ENCODE peak calls at places on chromosome 1, in ten cellular contexts. One of them, this sample, is unnamed.

GRCh38 chr1:153649137-153649866 is 9.2 kb upstream of the SNAPIN start:
- DNase-seq in cardiac fibroblast: no peak
- DNase-seq in fibroblast of lung: no peak
- DNase-seq in body of pancreas: no peak
- DNase-seq in adrenal gland: no peak
- DNase-seq in AG10803: no peak
- DNase-seq in neural progenitor cell: no peak
- DNase-seq in fibroblast of mammary gland: no peak
- DNase-seq in psoas muscle: no peak
- DNase-seq in H1: no peak
- DNase-seq in this sample: no peak

GRCh38 chr1:224880593-224881307 is 48.7 kb upstream of the DNAH14 start:
- DNase-seq in cardiac fibroblast: peak; percentile 16
- DNase-seq in fibroblast of lung: no peak
- DNase-seq in body of pancreas: no peak
- DNase-seq in adrenal gland: no peak
- DNase-seq in AG10803: peak; percentile 28
- DNase-seq in neural progenitor cell: peak; percentile 80
- DNase-seq in fibroblast of mammary gland: no peak
- DNase-seq in psoas muscle: no peak
- DNase-seq in H1: peak; percentile 59
- DNase-seq in this sample: no peak

GRCh38 chr1:235018161-235018560 is 110.5 kb downstream of the TOMM20 start:
- DNase-seq in cardiac fibroblast: peak; percentile 95
- DNase-seq in fibroblast of lung: peak; percentile 94
- DNase-seq in body of pancreas: no peak
- DNase-seq in adrenal gland: no peak
- DNase-seq in AG10803: peak; percentile 99
- DNase-seq in neural progenitor cell: no peak
- DNase-seq in fibroblast of mammary gland: peak; percentile 97
- DNase-seq in psoas muscle: peak; percentile 60
- DNase-seq in H1: no peak
- DNase-seq in this sample: peak; percentile 73

GRCh38 chr1:24558902-24559791 is 3.3 kb downstream of the NCMAP start:
- DNase-seq in cardiac fibroblast: peak; percentile 45
- DNase-seq in fibroblast of lung: peak; percentile 84
- DNase-seq in body of pancreas: peak; percentile 57
- DNase-seq in adrenal gland: no peak
- DNase-seq in AG10803: peak; percentile 48
- DNase-seq in neural progenitor cell: peak; percentile 47
- DNase-seq in fibroblast of mammary gland: peak; percentile 74
- DNase-seq in psoas muscle: peak; percentile 46
- DNase-seq in H1: peak; percentile 82
- DNase-seq in this sample: peak; percentile 6

GRCh38 chr1:10459185-10459584 is 9.4 kb downstream of the CORT start:
- DNase-seq in cardiac fibroblast: peak; percentile 78
- DNase-seq in fibroblast of lung: peak; percentile 72
- DNase-seq in body of pancreas: no peak
- DNase-seq in adrenal gland: no peak
- DNase-seq in AG10803: peak; percentile 80
- DNase-seq in neural progenitor cell: no peak
- DNase-seq in fibroblast of mammary gland: peak; percentile 79
- DNase-seq in psoas muscle: no peak
- DNase-seq in H1: no peak
- DNase-seq in this sample: peak; percentile 63

GRCh38 chr1:43107664-43108063 is 64.4 kb downstream of the EBNA1BP2 start:
- DNase-seq in cardiac fibroblast: no peak
- DNase-seq in fibroblast of lung: no peak
- DNase-seq in body of pancreas: no peak
- DNase-seq in adrenal gland: no peak
- DNase-seq in AG10803: no peak
- DNase-seq in neural progenitor cell: no peak
- DNase-seq in fibroblast of mammary gland: no peak
- DNase-seq in psoas muscle: no peak
- DNase-seq in H1: no peak
- DNase-seq in this sample: no peak

GRCh38 chr1:55316494-55316893 is 101.3 kb upstream of the USP24 start:
- DNase-seq in cardiac fibroblast: no peak
- DNase-seq in fibroblast of lung: no peak
- DNase-seq in body of pancreas: no peak
- DNase-seq in adrenal gland: no peak
- DNase-seq in AG10803: no peak
- DNase-seq in neural progenitor cell: no peak
- DNase-seq in fibroblast of mammary gland: no peak
- DNase-seq in psoas muscle: no peak
- DNase-seq in H1: no peak
- DNase-seq in this sample: no peak

GRCh38 chr1:100277866-100278265 is 11.8 kb downstream of the RTCA start:
- DNase-seq in cardiac fibroblast: no peak
- DNase-seq in fibroblast of lung: no peak
- DNase-seq in body of pancreas: no peak
- DNase-seq in adrenal gland: no peak
- DNase-seq in AG10803: no peak
- DNase-seq in neural progenitor cell: no peak
- DNase-seq in fibroblast of mammary gland: peak; percentile 17
- DNase-seq in psoas muscle: no peak
- DNase-seq in H1: no peak
- DNase-seq in this sample: no peak

GRCh38 chr1:1439550-1440261 is 4.2 kb downstream of the VWA1 start:
- DNase-seq in cardiac fibroblast: no peak
- DNase-seq in fibroblast of lung: no peak
- DNase-seq in body of pancreas: no peak
- DNase-seq in adrenal gland: no peak
- DNase-seq in AG10803: no peak
- DNase-seq in neural progenitor cell: no peak
- DNase-seq in fibroblast of mammary gland: no peak
- DNase-seq in psoas muscle: no peak
- DNase-seq in H1: no peak
- DNase-seq in this sample: no peak

GRCh38 chr1:83760211-83760978 is 238.5 kb downstream of the TTLL7 start:
- DNase-seq in cardiac fibroblast: no peak
- DNase-seq in fibroblast of lung: no peak
- DNase-seq in body of pancreas: no peak
- DNase-seq in adrenal gland: no peak
- DNase-seq in AG10803: no peak
- DNase-seq in neural progenitor cell: no peak
- DNase-seq in fibroblast of mammary gland: no peak
- DNase-seq in psoas muscle: no peak
- DNase-seq in H1: no peak
- DNase-seq in this sample: no peak

GRCh38 chr1:12754738-12755137 is 8.7 kb downstream of the CFAP107 start:
- DNase-seq in cardiac fibroblast: no peak
- DNase-seq in fibroblast of lung: no peak
- DNase-seq in body of pancreas: no peak
- DNase-seq in adrenal gland: no peak
- DNase-seq in AG10803: no peak
- DNase-seq in neural progenitor cell: no peak
- DNase-seq in fibroblast of mammary gland: no peak
- DNase-seq in psoas muscle: no peak
- DNase-seq in H1: no peak
- DNase-seq in this sample: no peak

GRCh38 chr1:192609110-192610079 is 26.6 kb upstream of the RGS13 start:
- DNase-seq in cardiac fibroblast: no peak
- DNase-seq in fibroblast of lung: no peak
- DNase-seq in body of pancreas: no peak
- DNase-seq in adrenal gland: peak; percentile 34
- DNase-seq in AG10803: no peak
- DNase-seq in neural progenitor cell: no peak
- DNase-seq in fibroblast of mammary gland: no peak
- DNase-seq in psoas muscle: peak; percentile 23
- DNase-seq in H1: no peak
- DNase-seq in this sample: no peak

GRCh38 chr1:58839871-58840835 is 56.3 kb upstream of the JUN start:
- DNase-seq in cardiac fibroblast: no peak
- DNase-seq in fibroblast of lung: peak; percentile 45
- DNase-seq in body of pancreas: no peak
- DNase-seq in adrenal gland: no peak
- DNase-seq in AG10803: peak; percentile 86
- DNase-seq in neural progenitor cell: no peak
- DNase-seq in fibroblast of mammary gland: peak; percentile 57
- DNase-seq in psoas muscle: no peak
- DNase-seq in H1: no peak
- DNase-seq in this sample: peak; percentile 44

GRCh38 chr1:17878837-17879236 is 123.7 kb downstream of the ACTL8 start:
- DNase-seq in cardiac fibroblast: peak; percentile 31
- DNase-seq in fibroblast of lung: peak; percentile 83
- DNase-seq in body of pancreas: no peak
- DNase-seq in adrenal gland: peak; percentile 59
- DNase-seq in AG10803: peak; percentile 86
- DNase-seq in neural progenitor cell: no peak
- DNase-seq in fibroblast of mammary gland: peak; percentile 92
- DNase-seq in psoas muscle: peak; percentile 11
- DNase-seq in H1: no peak
- DNase-seq in this sample: no peak

GRCh38 chr1:8303141-8303540 is 14.8 kb upstream of the SLC45A1 start:
- DNase-seq in cardiac fibroblast: peak; percentile 44
- DNase-seq in fibroblast of lung: peak; percentile 29
- DNase-seq in body of pancreas: no peak
- DNase-seq in adrenal gland: no peak
- DNase-seq in AG10803: peak; percentile 22
- DNase-seq in neural progenitor cell: no peak
- DNase-seq in fibroblast of mammary gland: peak; percentile 30
- DNase-seq in psoas muscle: no peak
- DNase-seq in H1: no peak
- DNase-seq in this sample: no peak

GRCh38 chr1:150268342-150268705 is 492 bp downstream of the APH1A start:
- DNase-seq in cardiac fibroblast: peak; percentile 55
- DNase-seq in fibroblast of lung: peak; percentile 41
- DNase-seq in body of pancreas: peak; percentile 40
- DNase-seq in adrenal gland: peak; percentile 72
- DNase-seq in AG10803: peak; percentile 28
- DNase-seq in neural progenitor cell: peak; percentile 40
- DNase-seq in fibroblast of mammary gland: peak; percentile 44
- DNase-seq in psoas muscle: no peak
- DNase-seq in H1: no peak
- DNase-seq in this sample: no peak

GRCh38 chr1:19341201-19342076 is 29.3 kb downstream of the SLC66A1 start:
- DNase-seq in cardiac fibroblast: peak; percentile 77
- DNase-seq in fibroblast of lung: peak; percentile 72
- DNase-seq in body of pancreas: peak; percentile 77
- DNase-seq in adrenal gland: peak; percentile 68
- DNase-seq in AG10803: peak; percentile 74
- DNase-seq in neural progenitor cell: peak; percentile 82
- DNase-seq in fibroblast of mammary gland: peak; percentile 80
- DNase-seq in psoas muscle: peak; percentile 77
- DNase-seq in H1: peak; percentile 96
- DNase-seq in this sample: peak; percentile 38

GRCh38 chr1:223712184-223712855 is at the start of gene CAPN2:
- DNase-seq in cardiac fibroblast: peak; percentile 93
- DNase-seq in fibroblast of lung: peak; percentile 89
- DNase-seq in body of pancreas: peak; percentile 85
- DNase-seq in adrenal gland: peak; percentile 87
- DNase-seq in AG10803: peak; percentile 88
- DNase-seq in neural progenitor cell: peak; percentile 92
- DNase-seq in fibroblast of mammary gland: peak; percentile 80
- DNase-seq in psoas muscle: peak; percentile 91
- DNase-seq in H1: peak; percentile 83
- DNase-seq in this sample: no peak
- TF ChIP-seq CTCF in cardiac fibroblast: peak; percentile 41
- TF ChIP-seq CTCF in fibroblast of lung: peak; percentile 43
- TF ChIP-seq CTCF in body of pancreas: peak; percentile 94
- TF ChIP-seq CTCF in adrenal gland: peak; percentile 51
- TF ChIP-seq CTCF in AG10803: peak; percentile 35
- TF ChIP-seq CTCF in neural progenitor cell: peak; percentile 66
- TF ChIP-seq CTCF in fibroblast of mammary gland: no peak
- TF ChIP-seq CTCF in psoas muscle: peak; percentile 81
- TF ChIP-seq CTCF in H1: peak; percentile 68
- TF ChIP-seq CTCF in this sample: peak; percentile 43

GRCh38 chr1:181128592-181129497 is 40.3 kb downstream of the IER5 start:
- DNase-seq in cardiac fibroblast: no peak
- DNase-seq in fibroblast of lung: no peak
- DNase-seq in body of pancreas: no peak
- DNase-seq in adrenal gland: no peak
- DNase-seq in AG10803: no peak
- DNase-seq in neural progenitor cell: peak; percentile 87
- DNase-seq in fibroblast of mammary gland: no peak
- DNase-seq in psoas muscle: no peak
- DNase-seq in H1: peak; percentile 61
- DNase-seq in this sample: no peak
- H3K4me3 ChIP-seq in cardiac fibroblast: no peak overlapping the region
- H3K4me3 ChIP-seq in fibroblast of lung: no peak overlapping the region
- H3K4me3 ChIP-seq in body of pancreas: no peak overlapping the region
- H3K4me3 ChIP-seq in adrenal gland: no peak overlapping the region
- H3K4me3 ChIP-seq in AG10803: no peak overlapping the region
- H3K4me3 ChIP-seq in neural progenitor cell: no peak overlapping the region
- H3K4me3 ChIP-seq in fibroblast of mammary gland: no peak overlapping the region
- H3K4me3 ChIP-seq in psoas muscle: no peak overlapping the region
- H3K4me3 ChIP-seq in H1: no peak overlapping the region
- H3K4me3 ChIP-seq in this sample: no peak overlapping the region

DNA sequence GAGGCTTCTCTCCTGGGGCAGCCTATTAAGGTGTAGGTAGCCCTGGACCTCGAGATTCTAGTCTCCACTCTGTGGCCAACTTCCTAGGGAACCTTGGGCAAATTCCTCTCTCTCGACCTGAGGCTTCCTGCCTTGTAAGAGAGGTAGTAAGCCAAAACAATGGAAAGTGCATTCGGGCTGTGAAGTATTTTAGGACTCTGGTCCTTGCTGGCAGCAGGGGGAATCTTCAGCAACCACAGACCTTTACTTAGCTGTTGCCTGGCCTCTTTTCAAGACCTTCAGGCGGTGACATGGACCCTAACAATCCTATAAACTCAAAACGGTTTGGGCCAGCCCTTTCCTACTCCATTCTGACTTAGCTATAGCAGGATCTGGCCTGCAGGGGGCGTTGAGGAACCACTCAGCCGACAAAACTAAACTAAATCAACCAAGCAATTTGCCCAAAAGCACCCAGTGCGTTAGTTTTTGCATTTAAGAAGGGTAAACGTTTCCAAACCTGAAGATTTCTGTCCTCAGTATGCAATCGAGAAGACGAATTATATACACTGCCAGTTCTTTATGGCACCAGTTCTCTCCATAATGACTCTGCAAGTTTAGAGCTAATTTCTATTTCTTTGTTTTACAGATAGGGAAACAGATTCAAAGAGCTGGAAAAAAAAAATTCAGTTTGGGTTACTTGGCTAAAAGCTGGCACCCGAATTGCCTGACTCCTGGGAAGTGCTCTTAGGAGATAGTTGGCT is 10.9 kb upstream of the SESN2 start:
- DNase-seq in cardiac fibroblast: peak; percentile 87
- DNase-seq in fibroblast of lung: peak; percentile 89
- DNase-seq in body of pancreas: peak; percentile 87
- DNase-seq in adrenal gland: peak; percentile 79
- DNase-seq in AG10803: peak; percentile 81
- DNase-seq in neural progenitor cell: peak; percentile 81
- DNase-seq in fibroblast of mammary gland: peak; percentile 82
- DNase-seq in psoas muscle: peak; percentile 80
- DNase-seq in H1: peak; percentile 88
- DNase-seq in this sample: peak; percentile 68
- TF ChIP-seq CTCF in cardiac fibroblast: peak; percentile 95
- TF ChIP-seq CTCF in fibroblast of lung: peak; percentile 92
- TF ChIP-seq CTCF in body of pancreas: peak; percentile 86
- TF ChIP-seq CTCF in adrenal gland: peak; percentile 86
- TF ChIP-seq CTCF in AG10803: peak; percentile 95
- TF ChIP-seq CTCF in neural progenitor cell: peak; percentile 98
- TF ChIP-seq CTCF in fibroblast of mammary gland: peak; percentile 95
- TF ChIP-seq CTCF in psoas muscle: peak; percentile 96
- TF ChIP-seq CTCF in H1: peak; percentile 69
- TF ChIP-seq CTCF in this sample: peak; percentile 96

GRCh38 chr1:203278087-203278884 is 27.0 kb upstream of the BTG2 start:
- DNase-seq in cardiac fibroblast: peak; percentile 95
- DNase-seq in fibroblast of lung: peak; percentile 79
- DNase-seq in body of pancreas: peak; percentile 73
- DNase-seq in adrenal gland: peak; percentile 87
- DNase-seq in AG10803: peak; percentile 69
- DNase-seq in neural progenitor cell: peak; percentile 53
- DNase-seq in fibroblast of mammary gland: peak; percentile 69
- DNase-seq in psoas muscle: peak; percentile 96
- DNase-seq in H1: peak; percentile 55
- DNase-seq in this sample: no peak
- H3K4me3 ChIP-seq in cardiac fibroblast: peak overlapping the region; percentile 4
- H3K4me3 ChIP-seq in fibroblast of lung: peak overlapping the region; percentile 4
- H3K4me3 ChIP-seq in body of pancreas: no peak overlapping the region
- H3K4me3 ChIP-seq in adrenal gland: no peak overlapping the region
- H3K4me3 ChIP-seq in AG10803: peak overlapping the region; percentile 33
- H3K4me3 ChIP-seq in neural progenitor cell: no peak overlapping the region
- H3K4me3 ChIP-seq in fibroblast of mammary gland: peak overlapping the region; percentile 9
- H3K4me3 ChIP-seq in psoas muscle: peak overlapping the region; percentile 30
- H3K4me3 ChIP-seq in H1: no peak overlapping the region
- H3K4me3 ChIP-seq in this sample: no peak overlapping the region